ENCODE peak calls at places on chromosome 14, in ten cellular contexts. One of them, this sample, is unnamed.

GRCh38 chr14:91872517-91873470 is 5.5 kb upstream of the TC2N start:
- DNase-seq in cerebellum: no peak
- DNase-seq in NCI-H1105: no peak
- DNase-seq in substantia nigra: no peak
- DNase-seq in stimulated activated CD4-positive, alpha-beta T cell treated with anti-CD3 and anti-CD28 coated beads, TNF-alpha, amount 100 ng/mL, for 1 hour: peak
- DNase-seq in ecto neural progenitor cell: no peak
- DNase-seq in KG1: no peak
- DNase-seq in GOT3: no peak
- DNase-seq in foreskin melanocyte: no peak
- DNase-seq in NCI-H774: no peak
- DNase-seq in this sample: no peak

GRCh38 chr14:69693145-69693544 is 73.8 kb upstream of the SRSF5 start:
- DNase-seq in GOT3: no peak
- DNase-seq in cerebellum: peak
- DNase-seq in ecto neural progenitor cell: no peak
- DNase-seq in stimulated activated CD4-positive, alpha-beta T cell treated with anti-CD3 and anti-CD28 coated beads, TNF-alpha, amount 100 ng/mL, for 1 hour: no peak
- DNase-seq in substantia nigra: no peak
- DNase-seq in foreskin melanocyte: no peak
- DNase-seq in KG1: no peak
- DNase-seq in NCI-H1105: no peak
- DNase-seq in NCI-H774: no peak
- DNase-seq in this sample: no peak

GRCh38 chr14:52080171-52080800 is 11.4 kb upstream of the NID2 start:
- DNase-seq in foreskin melanocyte: no peak
- DNase-seq in substantia nigra: no peak
- DNase-seq in GOT3: no peak
- DNase-seq in stimulated activated CD4-positive, alpha-beta T cell treated with anti-CD3 and anti-CD28 coated beads, TNF-alpha, amount 100 ng/mL, for 1 hour: no peak
- DNase-seq in NCI-H774: no peak
- DNase-seq in ecto neural progenitor cell: no peak
- DNase-seq in KG1: no peak
- DNase-seq in NCI-H1105: no peak
- DNase-seq in cerebellum: no peak
- DNase-seq in this sample: no peak

GRCh38 chr14:78446807-78447206 is 276.6 kb downstream of the NRXN3 start:
- DNase-seq in NCI-H774: no peak
- DNase-seq in GOT3: no peak
- DNase-seq in stimulated activated CD4-positive, alpha-beta T cell treated with anti-CD3 and anti-CD28 coated beads, TNF-alpha, amount 100 ng/mL, for 1 hour: no peak
- DNase-seq in ecto neural progenitor cell: no peak
- DNase-seq in cerebellum: no peak
- DNase-seq in NCI-H1105: no peak
- DNase-seq in foreskin melanocyte: peak
- DNase-seq in KG1: no peak
- DNase-seq in substantia nigra: no peak
- DNase-seq in this sample: no peak

GRCh38 chr14:65414961-65415589 is 2.5 kb downstream of the FUT8 start:
- DNase-seq in NCI-H774: no peak
- DNase-seq in foreskin melanocyte: peak
- DNase-seq in stimulated activated CD4-positive, alpha-beta T cell treated with anti-CD3 and anti-CD28 coated beads, TNF-alpha, amount 100 ng/mL, for 1 hour: no peak
- DNase-seq in ecto neural progenitor cell: no peak
- DNase-seq in GOT3: no peak
- DNase-seq in cerebellum: peak
- DNase-seq in NCI-H1105: peak
- DNase-seq in KG1: peak
- DNase-seq in substantia nigra: no peak
- DNase-seq in this sample: peak

GRCh38 chr14:20429801-20430669 is 5.9 kb downstream of the KLHL33 start:
- DNase-seq in stimulated activated CD4-positive, alpha-beta T cell treated with anti-CD3 and anti-CD28 coated beads, TNF-alpha, amount 100 ng/mL, for 1 hour: no peak
- DNase-seq in NCI-H1105: peak
- DNase-seq in NCI-H774: no peak
- DNase-seq in substantia nigra: no peak
- DNase-seq in KG1: peak
- DNase-seq in foreskin melanocyte: no peak
- DNase-seq in cerebellum: peak
- DNase-seq in ecto neural progenitor cell: no peak
- DNase-seq in GOT3: no peak
- DNase-seq in this sample: no peak

GRCh38 chr14:101821528-101821927 is 60.0 kb downstream of the PPP2R5C start:
- DNase-seq in NCI-H774: no peak
- DNase-seq in substantia nigra: no peak
- DNase-seq in KG1: no peak
- DNase-seq in stimulated activated CD4-positive, alpha-beta T cell treated with anti-CD3 and anti-CD28 coated beads, TNF-alpha, amount 100 ng/mL, for 1 hour: no peak
- DNase-seq in foreskin melanocyte: no peak
- DNase-seq in cerebellum: no peak
- DNase-seq in GOT3: no peak
- DNase-seq in ecto neural progenitor cell: no peak
- DNase-seq in NCI-H1105: no peak
- DNase-seq in this sample: no peak

GRCh38 chr14:46432516-46432915 is 219.1 kb downstream of the RPL10L start:
- DNase-seq in foreskin melanocyte: no peak
- DNase-seq in KG1: no peak
- DNase-seq in GOT3: no peak
- DNase-seq in ecto neural progenitor cell: no peak
- DNase-seq in substantia nigra: no peak
- DNase-seq in NCI-H1105: no peak
- DNase-seq in NCI-H774: no peak
- DNase-seq in cerebellum: no peak
- DNase-seq in stimulated activated CD4-positive, alpha-beta T cell treated with anti-CD3 and anti-CD28 coated beads, TNF-alpha, amount 100 ng/mL, for 1 hour: no peak
- DNase-seq in this sample: no peak

GRCh38 chr14:95460647-95461478 is 55.6 kb downstream of the SYNE3 start:
- DNase-seq in substantia nigra: peak
- DNase-seq in foreskin melanocyte: no peak
- DNase-seq in NCI-H1105: peak
- DNase-seq in cerebellum: peak
- DNase-seq in stimulated activated CD4-positive, alpha-beta T cell treated with anti-CD3 and anti-CD28 coated beads, TNF-alpha, amount 100 ng/mL, for 1 hour: no peak
- DNase-seq in NCI-H774: peak
- DNase-seq in GOT3: no peak
- DNase-seq in KG1: no peak
- DNase-seq in ecto neural progenitor cell: no peak
- DNase-seq in this sample: peak

GRCh38 chr14:102999227-102999895 is 58.0 kb downstream of the CDC42BPB start:
- DNase-seq in GOT3: no peak
- DNase-seq in substantia nigra: no peak
- DNase-seq in cerebellum: no peak
- DNase-seq in foreskin melanocyte: no peak
- DNase-seq in stimulated activated CD4-positive, alpha-beta T cell treated with anti-CD3 and anti-CD28 coated beads, TNF-alpha, amount 100 ng/mL, for 1 hour: no peak
- DNase-seq in NCI-H774: no peak
- DNase-seq in KG1: no peak
- DNase-seq in NCI-H1105: no peak
- DNase-seq in ecto neural progenitor cell: no peak
- DNase-seq in this sample: no peak